ENCODE peak calls at places on chromosomes 4 and X, in five cellular contexts. D, Z, Y, S and R are unnamed samples.
A peak's percentile ranks its signal among the peaks of the same experiment; 100 is the strongest.

GRCh38 chrX:19723427-19723826 is 164.0 kb downstream of the SH3KBP1 start:
- DNase-seq in D (no peak), Z (no peak), Y (no peak), S (peak; percentile 35), R (no peak)

GRCh38 chr4:28082686-28083390 is 1222.2 kb downstream of the STIM2 start:
- DNase-seq in D (no peak), Z (no peak), Y (no peak), S (no peak), R (no peak)

GRCh38 chr4:105714932-105715331 is 6.3 kb downstream of the GSTCD start:
- DNase-seq in D (no peak), Z (no peak), Y (no peak), S (peak; percentile 26), R (no peak)

GRCh38 chr4:145735330-145735638 is 55.3 kb downstream of the C4orf51 start:
- DNase-seq in D (no peak), Z (no peak), Y (no peak), S (peak; percentile 91), R (peak; percentile 21)

GRCh38 chr4:183356931-183357675 is 34.9 kb upstream of the CLDN24 start:
- DNase-seq in D (no peak), Z (no peak), Y (peak; percentile 27), S (no peak), R (peak; percentile 27)

GRCh38 chrX:23317799-23318724 is 16.6 kb upstream of the PTCHD1 start:
- DNase-seq in D (no peak), Z (peak; percentile 43), Y (no peak), S (no peak), R (no peak)

GRCh38 chr4:169009281-169010124 is 552 bp downstream of the CBR4 start:
- DNase-seq in D (peak; percentile 70), Z (peak; percentile 76), Y (peak; percentile 63), S (peak; percentile 74), R (peak; percentile 49)

GRCh38 chrX:35787867-35788266 is 10.3 kb upstream of the MAGEB16 start:
- DNase-seq in D (no peak), Z (no peak), Y (no peak), S (no peak), R (no peak)

GRCh38 chrX:80755174-80755573 is 54.5 kb downstream of the BRWD3 start:
- DNase-seq in D (no peak), Z (no peak), Y (no peak), S (no peak), R (no peak)

GRCh38 chr4:57303012-57303751 is 193.0 kb upstream of the IGFBP7 start:
- DNase-seq in D (no peak), Z (no peak), Y (no peak), S (peak; percentile 16), R (no peak)

GRCh38 chr4:145843148-145843547 is 95.5 kb downstream of the ZNF827 start:
- DNase-seq in D (no peak), Z (no peak), Y (no peak), S (no peak), R (no peak)

GRCh38 chr4:45284400-45285085 is 558.2 kb upstream of the GNPDA2 start:
- DNase-seq in D (no peak), Z (no peak), Y (peak; percentile 21), S (no peak), R (no peak)

GRCh38 chr4:158169931-158170690 is 2.7 kb downstream of the GASK1B start:
- DNase-seq in D (no peak), Z (no peak), Y (no peak), S (peak; percentile 40), R (no peak)

GRCh38 chr4:170497729-170498128 is 408.0 kb upstream of the AADAT start:
- DNase-seq in D (no peak), Z (no peak), Y (no peak), S (no peak), R (no peak)

GRCh38 chr4:142656178-142656577 is 189.9 kb downstream of the INPP4B start:
- DNase-seq in D (no peak), Z (no peak), Y (no peak), S (peak; percentile 42), R (no peak)

GRCh38 chr4:70734971-70735370 is 13.2 kb downstream of the RUFY3 start:
- DNase-seq in D (no peak), Z (no peak), Y (no peak), S (no peak), R (no peak)

GRCh38 chr4:111066001-111066400 is 443.1 kb upstream of the PITX2 start:
- DNase-seq in D (no peak), Z (no peak), Y (no peak), S (no peak), R (no peak)

GRCh38 chrX:46687619-46688018 is 71.3 kb downstream of the SLC9A7 start:
- DNase-seq in D (no peak), Z (no peak), Y (no peak), S (no peak), R (no peak)

GRCh38 chr4:52853351-52853750 is 8.8 kb upstream of the RASL11B start:
- DNase-seq in D (no peak), Z (no peak), Y (no peak), S (peak; percentile 77), R (no peak)

GRCh38 chr4:171101845-171102244 is 711.4 kb upstream of the GALNTL6 start:
- DNase-seq in D (no peak), Z (no peak), Y (no peak), S (no peak), R (no peak)

GRCh38 chr4:53119685-53120084 is 246.2 kb downstream of the SCFD2 start:
- DNase-seq in D (no peak), Z (no peak), Y (no peak), S (peak; percentile 88), R (no peak)

GRCh38 chrX:46837543-46838481 is 969 bp downstream of the RP2 start:
- DNase-seq in D (no peak), Z (peak; percentile 36), Y (no peak), S (peak; percentile 63), R (no peak)

GRCh38 chr4:4488405-4489404 is 53.1 kb downstream of the STX18 start:
- DNase-seq in D (peak; percentile 58), Z (peak; percentile 90), Y (peak; percentile 78), S (peak; percentile 80), R (peak; percentile 49)

GRCh38 chr4:96946552-96946951 is 1106.7 kb downstream of the PDHA2 start:
- DNase-seq in D (no peak), Z (no peak), Y (no peak), S (no peak), R (no peak)

GRCh38 chr4:63583561-63583960 is 825.7 kb downstream of the TECRL start:
- DNase-seq in D (no peak), Z (no peak), Y (no peak), S (no peak), R (no peak)

GRCh38 chrX:130304587-130305368 is 34.9 kb upstream of the SLC25A14 start:
- DNase-seq in D (no peak), Z (no peak), Y (peak; percentile 35), S (no peak), R (no peak)

GRCh38 chrX:153580700-153581386 is 18.1 kb downstream of the CCNQ start:
- DNase-seq in D (no peak), Z (no peak), Y (no peak), S (no peak), R (no peak)

GRCh38 chrX:11257711-11258110 is 35.5 kb upstream of the AMELX start:
- DNase-seq in D (no peak), Z (no peak), Y (no peak), S (no peak), R (no peak)
- H3K4me3 ChIP-seq in D (no peak overlapping the region), Z (no peak overlapping the region), Y (no peak overlapping the region), S (no peak overlapping the region), R (no peak overlapping the region)

GRCh38 chr4:12242354-12242753 is 813.7 kb upstream of the HS3ST1 start:
- DNase-seq in D (no peak), Z (no peak), Y (no peak), S (no peak), R (no peak)
- H3K4me3 ChIP-seq in D (no peak overlapping the region), Z (no peak overlapping the region), Y (no peak overlapping the region), S (no peak overlapping the region), R (no peak overlapping the region)

GRCh38 chr4:103092245-103092644 is 7.4 kb downstream of the BDH2 start:
- DNase-seq in D (no peak), Z (no peak), Y (no peak), S (peak; percentile 19), R (no peak)
- H3K4me3 ChIP-seq in D (no peak overlapping the region), Z (peak overlapping the region; percentile 29), Y (no peak overlapping the region), S (no peak overlapping the region), R (no peak overlapping the region)

DNA sequence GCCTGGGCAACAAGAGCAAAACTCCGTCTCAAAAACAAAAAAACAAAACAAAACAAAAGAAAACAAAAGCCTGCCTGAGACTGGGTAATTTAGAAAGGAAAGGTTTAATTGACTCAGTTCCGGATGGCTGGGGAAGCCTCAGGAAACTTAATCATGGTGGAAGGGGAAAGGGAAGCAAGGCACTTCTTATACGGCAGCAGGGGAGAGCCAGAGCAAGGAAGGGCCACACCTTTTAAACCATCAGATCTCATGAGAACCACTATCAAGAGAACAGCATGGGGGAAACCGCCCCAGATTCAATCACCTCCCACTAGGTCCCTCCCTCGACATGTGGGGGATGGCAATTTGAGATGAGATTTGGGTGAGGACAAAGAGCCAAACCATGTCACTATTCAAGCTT is 122.2 kb downstream of the UBE2K start:
- DNase-seq in D (no peak), Z (no peak), Y (no peak), S (no peak), R (no peak)
- H3K4me3 ChIP-seq in D (no peak overlapping the region), Z (no peak overlapping the region), Y (no peak overlapping the region), S (no peak overlapping the region), R (no peak overlapping the region)

GRCh38 chr4:77761595-77761994 is 57.6 kb downstream of the CNOT6L start:
- DNase-seq in D (no peak), Z (no peak), Y (no peak), S (no peak), R (no peak)
- H3K4me3 ChIP-seq in D (no peak overlapping the region), Z (no peak overlapping the region), Y (no peak overlapping the region), S (no peak overlapping the region), R (no peak overlapping the region)

DNA sequence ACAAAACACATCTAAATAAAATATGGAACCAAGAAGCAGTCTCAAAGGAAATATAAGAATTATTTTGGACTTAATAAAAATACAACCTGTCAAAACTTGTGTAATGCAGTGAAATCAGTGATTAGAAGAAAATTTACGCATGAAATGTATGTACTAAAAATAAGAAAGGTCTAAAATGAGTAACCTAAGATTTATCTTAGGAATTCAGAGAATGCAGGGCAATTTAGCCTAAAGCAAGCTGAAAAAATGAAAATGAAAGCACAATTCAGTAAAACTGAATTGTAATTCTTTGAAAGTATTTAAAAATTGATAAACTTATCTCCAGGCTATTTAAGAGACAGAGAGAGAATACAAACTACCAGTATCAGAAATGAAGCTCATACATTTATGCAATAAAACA is 442.1 kb upstream of the ADGRL3 start:
- DNase-seq in D (no peak), Z (no peak), Y (no peak), S (peak; percentile 11), R (no peak)
- H3K4me3 ChIP-seq in D (no peak overlapping the region), Z (no peak overlapping the region), Y (no peak overlapping the region), S (no peak overlapping the region), R (no peak overlapping the region)

GRCh38 chr4:25100710-25101109 is 59.5 kb downstream of the SEPSECS start:
- DNase-seq in D (no peak), Z (no peak), Y (no peak), S (no peak), R (no peak)

GRCh38 chr4:25104561-25104960 is 55.7 kb downstream of the SEPSECS start:
- DNase-seq in D (no peak), Z (no peak), Y (no peak), S (no peak), R (no peak)

GRCh38 chr4:25106363-25107151 is 53.7 kb downstream of the SEPSECS start:
- DNase-seq in D (no peak), Z (no peak), Y (no peak), S (no peak), R (no peak)

GRCh38 chr4:25101836-25102235 is 58.4 kb downstream of the SEPSECS start:
- DNase-seq in D (no peak), Z (no peak), Y (no peak), S (no peak), R (no peak)

GRCh38 chr4:25103423-25103822 is 56.8 kb downstream of the SEPSECS start:
- DNase-seq in D (peak; percentile 72), Z (no peak), Y (peak; percentile 70), S (no peak), R (no peak)
- H3K4me3 ChIP-seq in D (no peak overlapping the region), Z (no peak overlapping the region), Y (no peak overlapping the region), S (no peak overlapping the region), R (no peak overlapping the region)